ENCODE peak calls at places on chromosome 21, in nine cellular contexts. F is body of pancreas, X is K562, K is right lobe of liver, Y is HCT116, T is GM12878, C is upper lobe of left lung, O is A549, M is HepG2. A is an unnamed sample.

GRCh38 chr21:43658769-43659135 is 536 bp downstream of the HSF2BP start:
- ATAC-seq in F (no peak), X (no peak), K (no peak), Y (no peak), T (no peak), C (no peak), O (no peak), M (no peak), A (no peak)

GRCh38 chr21:16291296-16291695 is 561.5 kb downstream of the USP25 start:
- ATAC-seq in F (no peak), X (no peak), K (peak; percentile 43), Y (no peak), T (no peak), C (no peak), O (no peak), M (no peak), A (no peak)

GRCh38 chr21:15706686-15707085 is 23.1 kb upstream of the USP25 start:
- ATAC-seq in F (peak; percentile 64), X (no peak), K (no peak), Y (peak; percentile 95), T (no peak), C (peak; percentile 96), O (peak; percentile 90), M (no peak), A (peak; percentile 74)

GRCh38 chr21:46325073-46325912 is 1.3 kb downstream of the PCNT start:
- ATAC-seq in F (no peak), X (peak; percentile 66), K (no peak), Y (peak; percentile 40), T (peak; percentile 36), C (peak; percentile 20), O (peak; percentile 71), M (peak; percentile 56), A (no peak)

GRCh38 chr21:46459356-46460112 is 843 bp downstream of the DIP2A start:
- ATAC-seq in F (no peak), X (peak; percentile 8), K (no peak), Y (no peak), T (no peak), C (no peak), O (no peak), M (peak; percentile 7), A (no peak)

GRCh38 chr21:33036430-33037162 is 10.9 kb downstream of the OLIG2 start:
- ATAC-seq in F (no peak), X (no peak), K (peak; percentile 85), Y (peak; percentile 36), T (peak; percentile 74), C (peak; percentile 72), O (no peak), M (no peak), A (no peak)

GRCh38 chr21:45993210-45994085 is 11.9 kb downstream of the COL6A1 start:
- ATAC-seq in F (no peak), X (no peak), K (no peak), Y (no peak), T (no peak), C (no peak), O (no peak), M (no peak), A (peak; percentile 17)

GRCh38 chr21:43585514-43585913 is 73.8 kb downstream of the HSF2BP start:
- ATAC-seq in F (no peak), X (no peak), K (no peak), Y (no peak), T (no peak), C (peak; percentile 52), O (peak; percentile 18), M (no peak), A (peak; percentile 43)

GRCh38 chr21:16536661-16537359 is 807.0 kb downstream of the USP25 start:
- ATAC-seq in F (no peak), X (no peak), K (no peak), Y (no peak), T (peak; percentile 74), C (peak; percentile 34), O (no peak), M (no peak), A (no peak)

GRCh38 chr21:45041351-45041805 is 33.0 kb upstream of the ADARB1 start:
- ATAC-seq in F (peak; percentile 63), X (peak; percentile 52), K (peak; percentile 64), Y (no peak), T (no peak), C (peak; percentile 90), O (no peak), M (no peak), A (peak; percentile 97)

GRCh38 chr21:21200103-21200938 is 202.1 kb downstream of the NCAM2 start:
- ATAC-seq in F (peak; percentile 64), X (peak; percentile 74), K (peak; percentile 78), Y (no peak), T (no peak), C (peak; percentile 94), O (no peak), M (no peak), A (peak; percentile 88)

GRCh38 chr21:44395260-44395659 is 41.8 kb downstream of the TRPM2 start:
- ATAC-seq in F (no peak), X (no peak), K (no peak), Y (no peak), T (no peak), C (no peak), O (no peak), M (no peak), A (no peak)

GRCh38 chr21:45643021-45643980 is at the start of gene PCBP3:
- ATAC-seq in F (peak; percentile 87), X (peak; percentile 97), K (peak; percentile 83), Y (peak; percentile 86), T (peak; percentile 86), C (peak; percentile 94), O (peak; percentile 91), M (no peak), A (peak; percentile 90)

GRCh38 chr21:31656199-31657095 is 3.0 kb upstream of the SOD1 start:
- ATAC-seq in F (no peak), X (no peak), K (no peak), Y (no peak), T (no peak), C (no peak), O (no peak), M (no peak), A (no peak)

GRCh38 chr21:31663584-31664249 is 4.2 kb downstream of the SOD1 start:
- ATAC-seq in F (no peak), X (no peak), K (no peak), Y (no peak), T (no peak), C (no peak), O (no peak), M (no peak), A (no peak)

GRCh38 chr21:31658053-31658452 is 1.4 kb upstream of the SOD1 start:
- ATAC-seq in F (no peak), X (no peak), K (peak; percentile 29), Y (no peak), T (no peak), C (no peak), O (no peak), M (peak; percentile 21), A (no peak)

GRCh38 chr21:31660134-31660565 is 657 bp downstream of the SOD1 start:
- ATAC-seq in F (peak; percentile 1), X (peak; percentile 37), K (peak; percentile 1), Y (no peak), T (peak; percentile 34), C (no peak), O (peak; percentile 19), M (peak; percentile 26), A (peak; percentile 49)

DNA sequence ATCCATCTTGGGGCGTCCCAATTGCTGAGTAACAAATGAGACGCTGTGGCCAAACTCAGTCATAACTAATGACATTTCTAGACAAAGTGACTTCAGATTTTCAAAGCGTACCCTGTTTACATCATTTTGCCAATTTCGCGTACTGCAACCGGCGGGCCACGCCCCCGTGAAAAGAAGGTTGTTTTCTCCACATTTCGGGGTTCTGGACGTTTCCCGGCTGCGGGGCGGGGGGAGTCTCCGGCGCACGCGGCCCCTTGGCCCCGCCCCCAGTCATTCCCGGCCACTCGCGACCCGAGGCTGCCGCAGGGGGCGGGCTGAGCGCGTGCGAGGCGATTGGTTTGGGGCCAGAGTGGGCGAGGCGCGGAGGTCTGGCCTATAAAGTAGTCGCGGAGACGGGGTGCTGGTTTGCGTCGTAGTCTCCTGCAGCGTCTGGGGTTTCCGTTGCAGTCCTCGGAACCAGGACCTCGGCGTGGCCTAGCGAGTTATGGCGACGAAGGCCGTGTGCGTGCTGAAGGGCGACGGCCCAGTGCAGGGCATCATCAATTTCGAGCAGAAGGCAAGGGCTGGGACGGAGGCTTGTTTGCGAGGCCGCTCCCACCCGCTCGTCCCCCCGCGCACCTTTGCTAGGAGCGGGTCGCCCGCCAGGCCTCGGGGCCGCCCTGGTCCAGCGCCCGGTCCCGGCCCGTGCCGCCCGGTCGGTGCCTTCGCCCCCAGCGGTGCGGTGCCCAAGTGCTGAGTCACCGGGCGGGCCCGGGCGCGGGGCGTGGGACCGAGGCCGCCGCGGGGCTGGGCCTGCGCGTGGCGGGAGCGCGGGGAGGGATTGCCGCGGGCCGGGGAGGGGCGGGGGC is at the start of gene SOD1:
- ATAC-seq in F (peak; percentile 97), X (peak; percentile 96), K (peak; percentile 86), Y (peak; percentile 95), T (peak; percentile 96), C (peak; percentile 99), O (peak; percentile 98), M (peak; percentile 95), A (peak; percentile 97)
- TF ChIP-seq POLR2A in F (peak; percentile 84), X (peak; percentile 99), K (peak; percentile 94), Y (peak; percentile 98), T (peak; percentile 100), C (no peak), O (peak; percentile 99), M (peak; percentile 99), A (peak; percentile 89)

DNA sequence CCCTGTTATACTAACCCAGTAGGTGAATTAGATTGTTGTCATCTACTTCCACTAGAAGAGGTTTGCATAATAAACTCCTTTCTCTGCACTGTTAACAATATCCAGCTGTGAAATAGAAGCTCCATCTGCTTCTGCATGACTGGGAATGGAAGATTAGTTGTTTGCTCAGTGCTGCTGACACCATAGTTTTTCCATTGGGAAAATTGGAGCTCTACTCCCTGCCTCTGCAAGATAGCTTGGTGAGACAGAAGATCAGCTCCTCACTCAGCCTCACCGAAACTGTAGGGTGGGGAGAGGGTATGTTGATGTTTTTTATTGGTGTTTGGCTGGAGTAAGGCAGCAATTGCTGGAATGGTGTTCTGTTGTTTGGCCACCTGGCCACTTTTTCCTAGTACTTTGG is 331.6 kb upstream of the ADAMTS5 start:
- ATAC-seq in F (no peak), X (no peak), K (no peak), Y (no peak), T (no peak), C (peak; percentile 52), O (no peak), M (no peak), A (peak; percentile 75)
- H3K4me1 ChIP-seq in F (peaks cover 6% of the 10 kb centered on the region), X (no peaks in the 10 kb centered on the region), K (no peaks in the 10 kb centered on the region), Y (no peaks in the 10 kb centered on the region), T (no peaks in the 10 kb centered on the region), C (no peaks in the 10 kb centered on the region), O (no peaks in the 10 kb centered on the region), M (no peaks in the 10 kb centered on the region), A (no peaks in the 10 kb centered on the region)

GRCh38 chr21:38459490-38459889 is 38.8 kb downstream of the ERG start:
- ATAC-seq in F (no peak), X (no peak), K (no peak), Y (no peak), T (no peak), C (no peak), O (no peak), M (no peak), A (no peak)
- TF ChIP-seq POLR2A in F (no peak), X (no peak), K (no peak), Y (no peak), T (no peak), C (no peak), O (no peak), M (no peak), A (no peak)

DNA sequence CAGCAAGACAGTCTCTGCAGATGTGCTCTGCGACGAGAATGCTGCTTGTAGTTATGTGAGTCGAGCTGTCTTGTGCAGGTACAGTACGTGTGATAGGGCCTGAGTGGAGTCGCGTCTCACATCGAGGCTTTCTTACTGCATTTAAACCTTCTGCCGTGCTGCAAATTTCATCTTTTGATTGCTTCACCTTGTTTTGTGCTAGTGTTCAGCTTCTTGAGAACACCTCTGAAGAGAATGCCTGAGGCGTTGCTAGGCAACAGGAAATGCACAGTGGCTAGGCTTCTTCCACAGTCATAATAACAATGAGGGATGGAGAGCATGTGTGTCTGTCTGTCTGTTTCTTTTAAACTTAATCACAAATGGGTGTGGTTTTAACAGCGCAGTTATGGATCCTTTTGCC is 52.9 kb downstream of the MRPS6 start:
- ATAC-seq in F (no peak), X (no peak), K (no peak), Y (no peak), T (no peak), C (no peak), O (no peak), M (no peak), A (no peak)
- H3K4me1 ChIP-seq in F (peaks cover 39% of the 10 kb centered on the region), X (peaks cover 17% of the 10 kb centered on the region), K (no peaks in the 10 kb centered on the region), Y (peaks cover 14% of the 10 kb centered on the region), T (no peaks in the 10 kb centered on the region), C (peaks cover 23% of the 10 kb centered on the region), O (peaks cover 19% of the 10 kb centered on the region), M (peaks cover 30% of the 10 kb centered on the region), A (peaks cover 32% of the 10 kb centered on the region)